ENCODE peak calls at places on chromosomes 11 and 22, in six cellular contexts. E is A549, H is HepG2, K is H1, U is K562, T is WTC11. Z is an unnamed sample.
A peak's percentile ranks its signal among the peaks of the same experiment; 100 is the strongest.

GRCh38 chr11:113419426-113420003 is 31.9 kb downstream of the ANKK1 start:
- DNase-seq in E (no peak), H (no peak), K (no peak), U (no peak), T (no peak), Z (no peak)

GRCh38 chr11:100833276-100833675 is 146.2 kb downstream of the ARHGAP42 start:
- DNase-seq in E (no peak), H (no peak), K (no peak), U (no peak), T (no peak), Z (no peak)

GRCh38 chr11:10436224-10436623 is 18.8 kb upstream of the AMPD3 start:
- DNase-seq in E (no peak), H (no peak), K (no peak), U (no peak), T (no peak), Z (no peak)

GRCh38 chr22:28594076-28594783 is 85.4 kb downstream of the TTC28 start:
- DNase-seq in E (no peak), H (no peak), K (no peak), U (no peak), T (no peak), Z (no peak)

GRCh38 chr22:21823740-21824438 is 43.6 kb downstream of the MAPK1 start:
- DNase-seq in E (no peak), H (no peak), K (no peak), U (peak; percentile 64), T (no peak), Z (peak; percentile 22)

GRCh38 chr11:134385774-134386565 is 26.1 kb downstream of the B3GAT1 start:
- DNase-seq in E (no peak), H (no peak), K (no peak), U (no peak), T (no peak), Z (no peak)

GRCh38 chr11:117829369-117829725 is 4.8 kb upstream of the FXYD2 start:
- DNase-seq in E (no peak), H (no peak), K (no peak), U (no peak), T (no peak), Z (no peak)

GRCh38 chr11:71252434-71252781 is at the start of gene SHANK2:
- DNase-seq in E (peak; percentile 49), H (no peak), K (no peak), U (no peak), T (peak; percentile 67), Z (no peak)

GRCh38 chr11:74357449-74357848 is 40.8 kb downstream of the PGM2L1 start:
- DNase-seq in E (no peak), H (no peak), K (no peak), U (no peak), T (no peak), Z (no peak)

GRCh38 chr22:36180038-36180880 is 19.7 kb upstream of the APOL3 start:
- DNase-seq in E (peak; percentile 55), H (peak; percentile 56), K (peak; percentile 50), U (peak; percentile 79), T (peak; percentile 91), Z (peak; percentile 71)

GRCh38 chr11:3021125-3021524 is 29.0 kb upstream of the NAP1L4 start:
- DNase-seq in E (peak; percentile 60), H (peak; percentile 88), K (no peak), U (peak; percentile 45), T (peak; percentile 48), Z (peak; percentile 56)

GRCh38 chr22:18965526-18966421 is 29.7 kb upstream of the PRODH start:
- DNase-seq in E (no peak), H (no peak), K (no peak), U (no peak), T (no peak), Z (no peak)

GRCh38 chr22:44151661-44152060 is 29.1 kb upstream of the PARVG start:
- DNase-seq in E (no peak), H (no peak), K (no peak), U (no peak), T (no peak), Z (no peak)

GRCh38 chr11:15577519-15577918 is 462.8 kb downstream of the INSC start:
- DNase-seq in E (no peak), H (no peak), K (no peak), U (no peak), T (no peak), Z (no peak)
- TF ChIP-seq JUN in E (no peak), H (no peak), K (no peak), U (no peak), T (no peak), Z (no peak)

GRCh38 chr11:72755794-72756285 is 3.6 kb upstream of the ARAP1 start:
- DNase-seq in E (no peak), H (no peak), K (no peak), U (no peak), T (no peak), Z (no peak)

GRCh38 chr11:72758304-72758689 is 6.1 kb upstream of the ARAP1 start:
- DNase-seq in E (no peak), H (no peak), K (no peak), U (peak; percentile 64), T (no peak), Z (no peak)

GRCh38 chr11:72760543-72761400 is 8.6 kb upstream of the ARAP1 start:
- DNase-seq in E (no peak), H (no peak), K (no peak), U (no peak), T (no peak), Z (no peak)

GRCh38 chr11:72759468-72759867 is 7.3 kb upstream of the ARAP1 start:
- DNase-seq in E (no peak), H (no peak), K (no peak), U (no peak), T (no peak), Z (no peak)

GRCh38 chr11:72758690-72759389 is 6.6 kb upstream of the ARAP1 start:
- DNase-seq in E (no peak), H (no peak), K (no peak), U (peak; percentile 95), T (no peak), Z (no peak)
- TF ChIP-seq JUN in E (no peak), H (no peak), K (no peak), U (peak; percentile 45), T (no peak), Z (no peak)

GRCh38 chr11:132028380-132029240 is 658.2 kb downstream of the NTM start:
- DNase-seq in E (no peak), H (peak; percentile 16), K (no peak), U (peak; percentile 11), T (no peak), Z (peak; percentile 74)

GRCh38 chr11:132022718-132023117 is 652.3 kb downstream of the NTM start:
- DNase-seq in E (no peak), H (no peak), K (no peak), U (no peak), T (no peak), Z (no peak)

GRCh38 chr11:132026746-132027145 is 656.3 kb downstream of the NTM start:
- DNase-seq in E (no peak), H (no peak), K (no peak), U (no peak), T (no peak), Z (peak; percentile 8)

GRCh38 chr11:132022285-132022684 is 651.9 kb downstream of the NTM start:
- DNase-seq in E (no peak), H (no peak), K (no peak), U (no peak), T (no peak), Z (no peak)

DNA sequence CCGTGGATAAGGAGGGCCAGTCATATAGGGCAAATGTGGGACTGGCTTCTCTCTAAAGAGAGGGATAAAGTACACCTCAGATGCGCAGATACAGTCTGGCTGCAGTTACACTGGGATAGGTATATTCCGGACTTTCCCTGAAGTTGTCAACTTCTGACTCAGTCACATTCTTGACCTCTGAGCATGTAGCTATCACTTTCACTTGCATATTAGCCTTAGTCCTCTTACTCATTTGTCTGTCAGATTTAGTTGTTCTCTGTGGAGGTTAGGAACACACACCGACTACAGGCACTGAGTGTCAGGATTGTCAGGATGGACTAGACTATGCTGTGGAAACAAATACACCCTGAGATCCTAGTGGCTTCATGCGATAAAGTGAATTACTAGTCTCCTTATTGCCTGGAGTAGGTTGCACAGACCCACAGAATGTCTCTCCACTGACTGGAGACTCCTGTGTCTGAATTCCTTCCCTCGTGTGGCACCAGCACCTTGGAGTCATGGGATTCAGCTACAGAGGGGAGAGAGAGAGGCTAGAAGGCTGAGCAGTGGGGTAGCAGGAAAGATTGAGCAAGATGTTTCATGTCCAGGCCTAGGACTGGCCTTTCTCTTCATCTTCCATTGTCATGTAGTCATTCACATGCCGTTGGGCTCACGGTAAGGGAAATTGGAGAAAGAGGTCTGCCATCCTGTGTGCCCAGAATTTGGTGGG is 654.3 kb downstream of the NTM start:
- DNase-seq in E (no peak), H (no peak), K (no peak), U (no peak), T (no peak), Z (peak; percentile 47)
- TF ChIP-seq JUN in E (no peak), H (no peak), K (no peak), U (no peak), T (no peak), Z (no peak)

GRCh38 chr11:12897390-12897789 is 111.7 kb upstream of the RASSF10 start:
- DNase-seq in E (no peak), H (no peak), K (no peak), U (no peak), T (no peak), Z (no peak)
- TF ChIP-seq JUN in E (no peak), H (no peak), K (no peak), U (no peak), T (no peak), Z (no peak)

DNA sequence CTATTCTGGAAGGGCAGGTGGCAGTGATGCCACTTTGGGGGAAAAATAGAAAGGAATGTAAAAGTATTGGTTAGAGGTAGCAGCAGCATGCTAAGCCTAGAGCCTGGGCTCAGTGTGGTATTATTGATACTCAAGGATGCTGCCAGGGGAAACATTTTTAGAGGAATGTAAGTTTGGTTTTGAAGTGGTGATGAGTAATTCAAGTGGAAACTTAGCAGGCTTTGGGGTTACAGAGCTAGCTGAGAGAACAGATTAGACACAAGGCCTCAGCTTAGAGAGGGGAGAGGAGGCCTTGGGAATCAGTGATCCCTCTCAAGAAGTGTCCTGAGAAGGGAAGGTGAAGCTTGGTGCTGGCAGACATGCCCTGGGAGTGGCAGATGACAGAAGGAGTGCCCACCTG is 32.9 kb upstream of the DDI1 start:
- DNase-seq in E (no peak), H (no peak), K (no peak), U (no peak), T (no peak), Z (no peak)
- TF ChIP-seq JUN in E (no peak), H (no peak), K (no peak), U (no peak), T (no peak), Z (no peak)

Z was measured in endothelial cell of umbilical vein.